ENCODE peak calls at places on chromosomes 6 and 20, in six cellular contexts. C is IMR-90, Q is neuronal stem cell, F is mesendoderm, P is trophoblast cell, D is H1. H is an unnamed sample.

GRCh38 chr20:50874758-50875665 is 56.2 kb downstream of the ADNP start:
- DNase-seq in C (no peak), Q (no peak), F (no peak), P (no peak), D (no peak), H (no peak)

GRCh38 chr20:35978041-35978513 is 9.7 kb downstream of the CNBD2 start:
- DNase-seq in C (peak), Q (no peak), F (no peak), P (no peak), D (no peak), H (peak)

GRCh38 chr6:45327956-45328522 is at the start of gene RUNX2:
- DNase-seq in C (peak), Q (no peak), F (peak), P (no peak), D (no peak), H (peak)

GRCh38 chr20:38520261-38520660 is 47.6 kb downstream of the RALGAPB start:
- DNase-seq in C (no peak), Q (no peak), F (no peak), P (no peak), D (no peak), H (no peak)

GRCh38 chr6:48917233-48917632 is 545.8 kb downstream of the MMUT start:
- DNase-seq in C (no peak), Q (no peak), F (no peak), P (no peak), D (no peak), H (no peak)

GRCh38 chr6:24004062-24004461 is 122.0 kb upstream of the NRSN1 start:
- DNase-seq in C (no peak), Q (no peak), F (no peak), P (no peak), D (no peak), H (peak)

GRCh38 chr6:43759926-43760798 is 9.8 kb upstream of the VEGFA start:
- DNase-seq in C (no peak), Q (no peak), F (no peak), P (no peak), D (no peak), H (no peak)

GRCh38 chr20:23114018-23114417 is 27.9 kb upstream of the CD93 start:
- DNase-seq in C (no peak), Q (no peak), F (no peak), P (no peak), D (no peak), H (no peak)

GRCh38 chr6:138970856-138971425 is 17.1 kb downstream of the REPS1 start:
- DNase-seq in C (peak), Q (no peak), F (no peak), P (peak), D (no peak), H (peak)

GRCh38 chr6:117585647-117586046 is 16.7 kb downstream of the GOPC start:
- DNase-seq in C (no peak), Q (no peak), F (no peak), P (no peak), D (no peak), H (no peak)

DNA sequence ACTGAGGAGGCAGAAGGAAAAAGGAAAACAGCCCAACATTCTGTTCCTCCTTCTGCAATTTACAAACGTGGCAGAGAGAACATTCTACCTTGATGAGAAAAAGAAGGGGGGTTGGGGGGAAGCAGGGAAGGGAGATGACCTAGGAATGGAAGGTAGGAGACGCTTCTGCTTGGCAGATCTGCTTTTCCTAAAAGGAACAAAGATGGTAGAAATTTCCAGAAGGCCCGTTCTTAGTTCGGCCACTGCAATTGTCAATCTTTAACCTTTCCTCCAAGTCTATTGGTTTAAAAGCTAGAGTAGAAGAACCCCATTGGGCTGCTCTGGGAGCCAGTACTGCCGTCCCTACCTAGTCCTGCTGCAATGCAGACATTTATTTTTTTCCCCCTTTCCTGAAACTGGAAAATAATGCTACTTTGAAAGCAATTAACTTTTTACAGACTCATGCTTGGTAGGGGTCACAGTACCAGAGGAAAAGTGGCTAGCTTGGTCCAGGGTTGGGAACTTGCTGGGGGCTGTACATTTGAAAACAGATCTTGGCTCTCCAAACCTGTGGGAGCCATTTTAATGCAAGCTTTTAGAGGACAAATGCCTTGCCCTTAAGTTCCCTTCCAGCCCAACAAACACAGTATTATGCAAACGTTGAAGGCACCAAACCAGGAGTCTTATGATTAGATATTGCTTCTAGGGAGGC is 2.7 kb downstream of the ZMYND8 start:
- DNase-seq in C (no peak), Q (no peak), F (no peak), P (no peak), D (no peak), H (peak)
- H2AK5ac ChIP-seq in C (peak), Q (no peak), F (no peak), P (peak), D (no peak), H (peak)

GRCh38 chr6:32255212-32256153 is 31.6 kb upstream of the NOTCH4 start:
- DNase-seq in C (peak), Q (peak), F (peak), P (peak), D (peak), H (peak)
- H2BK120ac ChIP-seq in C (peak), Q (no peak), F (no peak), P (peak), D (peak), H (peak)

DNA sequence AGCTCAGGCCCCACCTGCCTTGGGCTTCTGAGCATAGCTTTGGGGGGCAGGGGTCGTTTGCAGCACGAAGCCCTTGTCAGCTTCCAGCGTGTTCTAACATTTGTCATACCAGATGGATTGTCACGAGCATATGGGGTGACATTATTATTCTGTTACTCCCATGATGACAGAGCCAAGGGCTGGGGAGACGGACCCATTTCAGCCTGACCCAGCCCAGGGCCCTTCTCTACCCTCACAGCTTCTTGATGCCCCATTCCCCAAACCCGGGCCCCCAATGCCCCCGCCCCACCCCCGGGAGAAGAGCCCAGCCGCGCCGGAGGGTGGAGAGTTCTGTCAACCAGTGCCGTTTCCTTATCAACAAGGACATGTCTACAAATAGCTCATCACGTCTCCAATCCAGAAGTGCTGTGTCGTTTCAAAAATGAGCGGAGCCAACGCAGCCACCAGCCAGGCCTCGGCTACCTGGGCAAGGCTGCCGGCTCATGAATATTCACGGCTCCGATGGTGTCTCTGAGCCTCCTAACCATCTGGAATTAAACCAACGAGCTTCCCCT is 9.6 kb upstream of the CHRNA4 start:
- DNase-seq in C (no peak), Q (no peak), F (no peak), P (no peak), D (no peak), H (no peak)
- H3K4me3 ChIP-seq in C (no peak), Q (no peak), F (no peak), P (peak), D (no peak), H (no peak)

GRCh38 chr6:37135835-37136694 is 33.9 kb upstream of the PIM1 start:
- DNase-seq in C (no peak), Q (no peak), F (no peak), P (no peak), D (no peak), H (no peak)
- H2AK5ac ChIP-seq in C (peak), Q (no peak), F (peak), P (no peak), D (peak), H (peak)

DNA sequence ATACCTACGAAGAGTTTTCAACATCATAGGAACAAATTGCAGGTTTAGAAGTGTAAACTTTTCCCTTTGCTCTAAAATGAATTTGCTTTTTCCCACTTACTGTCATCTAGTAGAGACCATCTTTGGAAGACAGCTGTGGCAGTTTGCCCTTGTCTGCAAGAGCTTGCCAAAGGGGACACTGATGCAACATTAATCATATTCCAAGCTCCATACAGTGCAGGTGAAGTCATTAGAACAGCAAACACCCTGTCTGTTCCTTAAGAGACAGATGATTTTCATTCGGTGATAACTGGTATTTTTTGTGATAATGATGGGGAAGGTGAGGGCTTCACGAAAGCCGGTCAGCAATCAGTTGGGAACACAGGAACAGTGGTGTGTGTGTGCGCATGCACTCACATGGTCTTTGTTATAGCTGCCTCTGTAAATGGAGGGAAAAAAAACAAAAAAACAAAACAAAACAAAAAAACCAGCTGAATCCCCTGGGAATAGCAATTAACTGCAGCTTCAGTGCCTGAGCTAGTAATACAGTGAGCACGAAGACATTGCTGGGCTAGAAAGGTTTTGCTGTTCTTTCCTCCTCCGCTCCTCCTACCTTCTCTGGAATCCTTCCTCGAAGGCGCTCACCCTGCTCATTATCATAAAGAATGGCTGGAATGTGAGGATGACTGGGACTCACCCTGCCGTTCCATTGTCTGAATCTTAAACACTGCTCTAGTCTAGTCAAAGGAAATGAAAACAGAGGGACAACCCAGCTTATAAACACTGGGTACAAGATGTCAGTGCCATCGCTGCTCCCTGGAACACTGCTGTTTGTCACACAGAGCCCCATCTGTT is 35.2 kb upstream of the KIF13A start:
- DNase-seq in C (peak), Q (peak), F (peak), P (peak), D (peak), H (no peak)
- H2BK120ac ChIP-seq in C (peak), Q (no peak), F (no peak), P (no peak), D (peak), H (no peak)

DNA sequence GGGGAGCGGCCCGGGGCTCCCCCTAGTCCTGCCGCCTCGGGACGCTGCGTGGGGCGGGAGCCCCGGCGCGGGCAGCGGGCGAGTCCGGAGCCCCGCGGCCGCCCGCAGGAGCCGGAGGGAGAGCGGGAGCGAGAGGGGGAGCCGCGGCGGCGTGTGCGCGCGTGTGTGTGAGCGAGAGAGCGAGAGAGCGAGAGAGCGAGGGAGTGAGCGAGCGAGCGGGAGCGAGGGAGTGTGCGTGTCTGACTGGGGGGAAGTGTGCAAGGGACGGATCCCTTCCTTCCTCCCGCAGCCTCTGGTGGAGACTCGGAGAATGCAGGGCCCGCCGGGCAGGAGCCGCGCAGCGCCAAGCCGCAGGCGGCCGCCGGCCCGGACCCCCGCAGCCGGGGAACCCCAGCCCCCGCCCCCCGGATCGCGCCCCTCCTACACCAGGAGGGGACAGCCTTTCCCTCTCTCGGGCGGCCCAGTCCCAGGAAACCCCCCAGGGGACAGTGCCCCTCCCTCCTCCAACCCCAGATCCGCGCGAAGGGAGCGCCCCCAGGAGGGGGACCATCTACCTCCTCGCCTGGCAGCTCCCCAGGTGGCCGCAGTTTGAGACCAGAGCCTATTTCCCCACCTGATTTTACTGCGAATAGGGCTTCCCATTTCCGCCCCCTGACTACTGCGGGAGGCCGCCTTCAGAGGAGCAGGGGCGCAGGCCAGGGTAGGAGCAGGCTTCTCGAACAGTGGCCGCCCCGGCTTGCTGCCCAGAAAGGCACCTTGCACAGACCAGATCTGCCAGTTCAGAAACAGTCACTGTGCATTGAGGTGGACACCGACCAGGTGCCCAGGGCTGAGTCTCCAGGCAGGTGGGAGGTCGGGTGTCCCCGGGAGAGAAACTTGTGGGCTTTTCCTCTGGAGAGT is at the start of gene CDH22:
- DNase-seq in C (peak), Q (peak), F (peak), P (no peak), D (no peak), H (peak)
- H3K4me3 ChIP-seq in C (peak), Q (peak), F (peak), P (peak), D (peak), H (no peak)

GRCh38 chr6:90368001-90368400 is 71.4 kb upstream of the BACH2 start:
- DNase-seq in C (no peak), Q (no peak), F (no peak), P (no peak), D (no peak), H (no peak)
- H2AK5ac ChIP-seq in C (peak), Q (no peak), F (no peak), P (no peak), D (no peak), H (peak)

GRCh38 chr6:108902389-108902792 is 54.2 kb downstream of the ARMC2 start:
- DNase-seq in C (peak), Q (peak), F (no peak), P (no peak), D (no peak), H (peak)
- H2BK120ac ChIP-seq in C (peak), Q (no peak), F (no peak), P (no peak), D (no peak), H (no peak)

GRCh38 chr6:9517806-9518205 is 897.1 kb downstream of the TFAP2A start:
- DNase-seq in C (no peak), Q (no peak), F (no peak), P (no peak), D (no peak), H (no peak)
- H3K4me3 ChIP-seq in C (no peak), Q (no peak), F (no peak), P (no peak), D (no peak), H (no peak)

DNA sequence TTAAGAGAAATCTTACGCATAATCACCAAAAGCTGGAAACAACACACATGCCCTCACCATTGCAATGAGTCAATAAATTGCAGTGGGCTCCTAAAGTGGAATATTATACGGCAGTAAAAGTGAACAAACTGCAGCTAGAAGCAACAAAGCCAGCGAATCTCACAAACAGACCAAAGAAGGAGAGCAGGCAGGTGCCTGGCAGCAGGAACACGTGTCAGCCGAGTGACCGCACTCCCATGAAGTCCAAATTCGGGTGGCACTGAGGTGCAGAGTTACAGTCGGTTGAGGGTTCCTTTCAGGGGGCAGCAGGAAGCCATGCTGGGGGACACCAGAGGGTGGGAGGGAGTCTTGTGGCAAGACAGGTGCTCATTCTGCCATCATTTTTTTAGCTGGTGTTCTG is 313.1 kb downstream of the TAF4 start:
- DNase-seq in C (no peak), Q (no peak), F (no peak), P (no peak), D (no peak), H (no peak)
- H2AK5ac ChIP-seq in C (no peak), Q (no peak), F (no peak), P (no peak), D (no peak), H (peak)